ENCODE peak calls at places on chromosome 14, in four cellular contexts. E, P, X and Q are unnamed samples.
A peak's percentile ranks its signal among the peaks of the same experiment; 100 is the strongest.

GRCh38 chr14:35865611-35866010 is 39.5 kb downstream of the BRMS1L start:
- DNase-seq in E (no peak), P (no peak), X (no peak), Q (no peak)

GRCh38 chr14:93011650-93012317 is 88.8 kb downstream of the CHGA start:
- DNase-seq in E (no peak), P (no peak), X (no peak), Q (no peak)

GRCh38 chr14:26738571-26738970 is 140.7 kb upstream of the NOVA1 start:
- DNase-seq in E (no peak), P (no peak), X (no peak), Q (no peak)

GRCh38 chr14:45970589-45970988 is 681.0 kb downstream of the RPL10L start:
- DNase-seq in E (no peak), P (no peak), X (no peak), Q (no peak)

GRCh38 chr14:54688229-54688628 is 121.3 kb downstream of the SAMD4A start:
- DNase-seq in E (no peak), P (no peak), X (no peak), Q (no peak)

GRCh38 chr14:32050839-32051238 is 26.3 kb upstream of the ARHGAP5 start:
- DNase-seq in E (no peak), P (no peak), X (no peak), Q (no peak)

GRCh38 chr14:52834440-52834842 is 43.0 kb upstream of the GNPNAT1 start:
- DNase-seq in E (peak; percentile 68), P (peak; percentile 93), X (no peak), Q (no peak)

GRCh38 chr14:96304956-96305355 is 48.9 kb downstream of the BDKRB1 start:
- DNase-seq in E (peak; percentile 27), P (no peak), X (no peak), Q (no peak)

GRCh38 chr14:52954346-52955214 is 3.7 kb upstream of the FERMT2 start:
- DNase-seq in E (no peak), P (peak; percentile 91), X (no peak), Q (no peak)

GRCh38 chr14:64012720-64013119 is 159.9 kb downstream of the SYNE2 start:
- DNase-seq in E (no peak), P (no peak), X (no peak), Q (no peak)

GRCh38 chr14:103067231-103067954 is 10.0 kb upstream of the CDC42BPB start:
- DNase-seq in E (peak; percentile 79), P (peak; percentile 38), X (peak; percentile 80), Q (no peak)

GRCh38 chr14:58829594-58829993 is 191.8 kb downstream of the DACT1 start:
- DNase-seq in E (peak; percentile 37), P (peak; percentile 58), X (no peak), Q (no peak)

GRCh38 chr14:65287264-65288131 is 125.0 kb upstream of the FUT8 start:
- DNase-seq in E (no peak), P (no peak), X (no peak), Q (no peak)

GRCh38 chr14:82725188-82725587 is 1191.5 kb upstream of the SEL1L start:
- DNase-seq in E (no peak), P (no peak), X (no peak), Q (no peak)

GRCh38 chr14:44798386-44799242 is 163.1 kb downstream of the KLHL28 start:
- DNase-seq in E (no peak), P (no peak), X (no peak), Q (no peak)

GRCh38 chr14:26281280-26281998 is 316.4 kb downstream of the NOVA1 start:
- DNase-seq in E (peak; percentile 91), P (peak; percentile 87), X (peak; percentile 3), Q (no peak)

GRCh38 chr14:73462815-73463214 is 4.5 kb upstream of the NUMB start:
- DNase-seq in E (no peak), P (no peak), X (no peak), Q (no peak)

GRCh38 chr14:39641224-39641623 is 209.0 kb upstream of the FBXO33 start:
- DNase-seq in E (no peak), P (no peak), X (no peak), Q (no peak)

GRCh38 chr14:94574336-94574735 is 6.9 kb upstream of the SERPINA5 start:
- DNase-seq in E (no peak), P (no peak), X (no peak), Q (no peak)

GRCh38 chr14:20458031-20458789 is 3.0 kb downstream of the PIP4P1 start:
- DNase-seq in E (no peak), P (no peak), X (no peak), Q (no peak)

GRCh38 chr14:100440758-100441203 is 117.6 kb downstream of the SLC25A47 start:
- DNase-seq in E (no peak), P (peak; percentile 23), X (no peak), Q (no peak)

GRCh38 chr14:90649557-90650135 is 166.6 kb downstream of the TTC7B start:
- DNase-seq in E (no peak), P (no peak), X (no peak), Q (no peak)

GRCh38 chr14:69493791-69494190 is 9.3 kb downstream of the PLEKHD1 start:
- DNase-seq in E (no peak), P (no peak), X (no peak), Q (no peak)

GRCh38 chr14:27242874-27243273 is 645.0 kb upstream of the NOVA1 start:
- DNase-seq in E (no peak), P (no peak), X (no peak), Q (no peak)

GRCh38 chr14:53696217-53696965 is 260.2 kb downstream of the BMP4 start:
- DNase-seq in E (peak; percentile 6), P (peak; percentile 16), X (no peak), Q (no peak)

GRCh38 chr14:68709007-68709406 is 83.9 kb downstream of the ZFP36L1 start:
- DNase-seq in E (no peak), P (no peak), X (no peak), Q (no peak)

GRCh38 chr14:26389646-26390508 is 208.0 kb downstream of the NOVA1 start:
- DNase-seq in E (no peak), P (peak; percentile 4), X (no peak), Q (no peak)

GRCh38 chr14:85604021-85604420 is 74.1 kb downstream of the FLRT2 start:
- DNase-seq in E (no peak), P (no peak), X (no peak), Q (no peak)

GRCh38 chr14:34733245-34733644 is 18.9 kb upstream of the CFL2 start:
- DNase-seq in E (no peak), P (peak; percentile 67), X (no peak), Q (no peak)

GRCh38 chr14:34732802-34733201 is 18.4 kb upstream of the CFL2 start:
- DNase-seq in E (no peak), P (no peak), X (no peak), Q (no peak)
- H3K27ac ChIP-seq in E (no peak overlapping the region), P (no peak overlapping the region), X (no peak overlapping the region), Q (no peak overlapping the region)

GRCh38 chr14:105588236-105588860 is 62.0 kb downstream of the TMEM121 start:
- DNase-seq in E (no peak), P (no peak), X (no peak), Q (no peak)
- TF ChIP-seq POLR2A in E (no peak), P (no peak), X (no peak), Q (no peak)

DNA sequence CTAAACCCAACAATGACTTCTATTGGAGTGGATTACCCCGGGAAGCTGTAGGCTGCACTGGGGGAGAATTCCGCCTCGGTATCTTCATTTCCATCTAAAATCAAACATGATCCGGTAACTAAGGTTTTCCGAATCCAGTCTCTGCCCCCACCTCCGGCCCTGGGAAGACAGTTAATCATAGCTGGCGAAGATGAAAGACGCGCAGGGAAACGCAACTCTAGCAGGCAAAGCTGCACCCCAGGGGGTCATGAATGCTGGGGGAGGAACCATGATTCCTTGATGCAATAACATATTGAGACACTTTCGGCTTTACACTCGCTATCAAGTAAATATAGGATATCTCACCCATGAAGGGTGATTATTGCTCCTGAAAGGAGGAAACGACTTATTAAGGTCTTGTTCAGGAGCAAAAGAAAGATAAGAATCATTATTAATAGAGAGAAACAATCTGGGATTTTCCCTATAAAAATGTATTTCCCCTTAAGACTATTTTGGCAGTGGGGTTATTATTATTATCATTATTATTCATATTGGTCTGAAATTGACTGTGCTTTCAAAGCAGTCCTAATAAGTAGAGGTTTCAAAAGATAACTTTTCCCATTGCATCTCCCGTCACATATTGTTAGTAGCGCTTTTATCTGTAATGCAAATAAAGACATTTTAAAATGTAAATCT is 614.9 kb downstream of the VRK1 start:
- DNase-seq in E (no peak), P (no peak), X (no peak), Q (no peak)
- H3K4me3 ChIP-seq in E (no peak overlapping the region), P (no peak overlapping the region), X (no peak overlapping the region), Q (no peak overlapping the region)

DNA sequence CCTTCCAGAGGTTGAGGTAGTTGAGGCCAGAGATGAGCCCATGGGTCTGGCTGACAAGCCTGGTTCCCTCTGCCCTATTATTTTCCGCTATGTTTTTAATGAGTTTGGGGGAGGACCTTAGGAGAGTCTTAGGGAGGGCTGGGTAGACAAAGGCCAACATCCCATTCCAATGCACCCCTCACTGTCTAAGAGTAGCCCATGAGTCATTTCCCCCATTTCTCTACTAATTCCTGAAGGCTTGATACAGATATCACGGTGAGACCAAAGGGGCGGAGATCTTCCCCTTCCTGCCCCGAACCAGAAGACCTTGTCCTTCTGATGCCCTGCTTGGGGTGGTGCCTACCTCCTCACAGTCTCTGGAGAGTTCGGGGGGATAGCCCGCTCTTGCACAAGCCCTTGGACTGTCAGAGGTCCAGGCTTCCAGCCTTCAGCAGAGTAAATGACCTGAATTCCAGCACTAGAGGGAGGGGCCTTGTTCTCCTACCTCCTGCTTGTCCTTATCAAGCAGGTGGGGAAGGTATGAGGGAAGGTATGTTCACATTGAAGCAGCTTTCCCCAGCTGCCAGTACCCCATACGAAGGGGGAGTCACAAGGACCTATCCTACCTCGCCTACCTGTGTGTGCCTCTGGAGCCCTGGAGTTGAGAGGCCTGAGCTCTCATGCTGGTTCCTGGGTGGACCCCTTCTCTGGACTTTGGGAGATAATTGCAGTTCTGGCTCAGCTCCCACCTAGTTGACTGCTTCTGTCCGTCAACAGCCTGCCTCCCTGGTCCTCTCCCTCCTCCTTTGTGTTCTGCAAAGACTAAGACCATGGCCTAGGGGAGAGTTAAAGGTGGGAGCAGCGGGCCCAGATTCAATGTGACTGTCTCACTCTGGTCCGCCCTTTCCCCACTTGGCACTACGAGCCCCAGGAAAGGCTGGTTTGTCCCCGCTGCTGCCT is 3.7 kb downstream of the PSMB11 start:
- DNase-seq in E (no peak), P (no peak), X (no peak), Q (no peak)
- H3K27ac ChIP-seq in E (no peak overlapping the region), P (no peak overlapping the region), X (peak overlapping the region; percentile 38), Q (no peak overlapping the region)

GRCh38 chr14:36975834-36976233 is 196.6 kb downstream of the SLC25A21 start:
- DNase-seq in E (peak; percentile 76), P (peak; percentile 25), X (no peak), Q (no peak)
- TF ChIP-seq POLR2A in E (no peak), P (no peak), X (no peak), Q (no peak)

GRCh38 chr14:37598085-37598972 is 2.9 kb downstream of the TTC6 start:
- DNase-seq in E (no peak), P (no peak), X (no peak), Q (no peak)
- H3K4me3 ChIP-seq in E (no peak overlapping the region), P (no peak overlapping the region), X (no peak overlapping the region), Q (peak overlapping the region; percentile 20)

DNA sequence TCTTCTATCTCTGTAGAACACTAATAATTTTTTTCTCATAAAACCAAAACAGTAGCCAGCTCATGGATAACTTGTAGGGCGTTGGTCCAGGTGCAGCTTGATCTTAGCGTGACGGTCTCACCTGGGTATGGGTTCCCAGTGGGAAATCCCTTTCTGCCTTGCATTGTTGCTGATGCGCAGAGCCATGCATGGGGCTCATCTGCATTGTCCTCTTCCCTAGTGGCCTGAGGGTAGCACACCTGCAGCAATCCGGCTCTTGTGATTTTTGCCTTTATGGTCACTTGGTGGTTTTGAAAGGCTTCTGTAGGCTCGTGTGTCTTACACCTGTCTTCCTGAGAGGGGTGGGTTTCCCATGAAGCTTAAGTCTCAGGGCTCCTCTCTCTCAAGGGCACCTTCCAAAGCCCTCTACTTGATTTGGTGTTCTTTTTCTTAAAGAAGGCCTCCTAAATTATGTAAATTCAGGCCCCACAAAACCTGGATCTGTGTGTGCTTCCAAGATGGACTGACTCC is 130.6 kb downstream of the PRKCH start:
- DNase-seq in E (no peak), P (no peak), X (no peak), Q (peak; percentile 68)
- H3K27ac ChIP-seq in E (no peak overlapping the region), P (no peak overlapping the region), X (no peak overlapping the region), Q (no peak overlapping the region)